ENCODE peak calls at places on chromosomes 11 and 22, in eight cellular contexts. Y is body of pancreas; O is sigmoid colon; S is upper lobe of right lung; Z is WERI-Rb-1; X is endodermal cell; D is CD8-positive, alpha-beta T cell; G is tibial nerve. A is an unnamed sample.

GRCh38 chr11:47270331-47271271 is 668 bp downstream of the MADD start:
- DNase-seq in Z (peak; percentile 43), O (peak; percentile 74), X (peak; percentile 68), D (peak; percentile 33), G (no peak), S (peak; percentile 67), Y (peak; percentile 36), A (no peak)

GRCh38 chr22:44341431-44342346 is 28.9 kb upstream of the SHISAL1 start:
- DNase-seq in D (no peak), X (peak; percentile 68), Z (peak; percentile 75), G (peak; percentile 36), S (no peak), Y (no peak), O (peak; percentile 86), A (no peak)

GRCh38 chr11:39732002-39732401 is 1727.5 kb downstream of the LRRC4C start:
- DNase-seq in G (no peak), Y (no peak), Z (no peak), O (no peak), D (no peak), S (no peak), X (no peak), A (no peak)

GRCh38 chr22:30717331-30717921 is 22.8 kb downstream of the OSBP2 start:
- DNase-seq in Y (no peak), S (no peak), X (no peak), Z (no peak), O (no peak), G (no peak), D (no peak), A (no peak)

GRCh38 chr11:84522331-84522730 is 1104.8 kb downstream of the DLG2 start:
- DNase-seq in X (no peak), Y (no peak), O (no peak), Z (no peak), G (no peak), D (no peak), S (no peak), A (no peak)

GRCh38 chr11:19164230-19164855 is 37.4 kb downstream of the CSRP3 start:
- DNase-seq in D (no peak), Z (no peak), X (no peak), Y (no peak), G (no peak), O (no peak), S (no peak), A (no peak)

GRCh38 chr11:20443596-20443995 is 56.1 kb downstream of the PRMT3 start:
- DNase-seq in X (no peak), D (no peak), S (no peak), G (no peak), O (no peak), Y (no peak), Z (no peak), A (no peak)

GRCh38 chr11:34198523-34198922 is 93.1 kb downstream of the NAT10 start:
- DNase-seq in S (no peak), O (no peak), D (no peak), Z (no peak), G (no peak), X (no peak), Y (no peak), A (no peak)

GRCh38 chr11:18379201-18379600 is 15.2 kb upstream of the LDHA start:
- DNase-seq in S (no peak), Y (no peak), X (no peak), D (no peak), Z (peak; percentile 44), G (no peak), O (no peak), A (no peak)

GRCh38 chr11:47451436-47451835 is 2.5 kb upstream of the RAPSN start:
- DNase-seq in D (no peak), Y (no peak), X (no peak), Z (no peak), S (no peak), G (no peak), O (no peak), A (no peak)

GRCh38 chr11:95108159-95108611 is 18.5 kb downstream of the ENDOD1 start:
- DNase-seq in O (no peak), X (peak; percentile 56), Y (no peak), D (no peak), Z (no peak), G (peak; percentile 23), S (no peak), A (no peak)

GRCh38 chr11:44269369-44270351 is 40.3 kb downstream of the ALX4 start:
- DNase-seq in O (no peak), X (no peak), S (peak; percentile 38), Y (no peak), Z (no peak), G (no peak), D (no peak), A (no peak)

GRCh38 chr11:44854146-44854545 is 96.5 kb downstream of the TP53I11 start:
- DNase-seq in G (no peak), O (no peak), D (no peak), X (no peak), S (no peak), Y (no peak), Z (no peak), A (no peak)

GRCh38 chr11:38448284-38448683 is 1850.2 kb upstream of the RAG2 start:
- DNase-seq in O (no peak), S (no peak), X (no peak), Z (no peak), G (no peak), Y (peak; percentile 31), D (no peak), A (no peak)

GRCh38 chr11:95788921-95789505 is 569 bp downstream of the FAM76B start:
- DNase-seq in Z (peak; percentile 59), X (peak; percentile 82), S (no peak), Y (peak; percentile 17), G (peak; percentile 11), O (no peak), D (peak; percentile 37), A (peak; percentile 2)

GRCh38 chr11:74627381-74627780 is 35.0 kb downstream of the POLD3 start:
- DNase-seq in S (no peak), Z (no peak), D (no peak), O (no peak), X (no peak), Y (no peak), G (no peak), A (no peak)

GRCh38 chr11:67254768-67255167 is 11.5 kb upstream of the GRK2 start:
- DNase-seq in S (no peak), Y (no peak), X (no peak), O (peak; percentile 38), Z (no peak), G (no peak), D (no peak), A (no peak)

GRCh38 chr11:67253872-67254624 is 12.2 kb upstream of the GRK2 start:
- DNase-seq in Y (no peak), X (peak; percentile 33), S (no peak), G (no peak), O (peak; percentile 42), D (no peak), Z (no peak), A (no peak)

GRCh38 chr11:67255864-67256263 is 10.4 kb upstream of the GRK2 start:
- DNase-seq in Z (no peak), O (peak; percentile 33), S (no peak), G (no peak), X (no peak), D (no peak), Y (no peak), A (no peak)

GRCh38 chr11:67255353-67255752 is 10.9 kb upstream of the GRK2 start:
- DNase-seq in Z (no peak), G (no peak), D (no peak), O (no peak), Y (no peak), X (no peak), S (no peak), A (no peak)

GRCh38 chr11:67256477-67256876 is 9.8 kb upstream of the GRK2 start:
- DNase-seq in Y (no peak), G (no peak), S (no peak), X (no peak), Z (no peak), O (peak; percentile 46), D (no peak), A (no peak)
- H3K36me3 ChIP-seq in Y (peaks cover 20% of the 10 kb centered on the region), G (peaks cover 44% of the 10 kb centered on the region), S (peaks cover 58% of the 10 kb centered on the region), X (peaks cover 58% of the 10 kb centered on the region), Z (peaks cover 55% of the 10 kb centered on the region), O (peaks cover 39% of the 10 kb centered on the region), D (peaks cover 56% of the 10 kb centered on the region), A (peaks cover 43% of the 10 kb centered on the region)

GRCh38 chr11:45856044-45856468 is 8.8 kb downstream of the CRY2 start:
- DNase-seq in S (no peak), D (no peak), Y (no peak), O (peak; percentile 79), Z (no peak), G (peak; percentile 18), X (no peak), A (no peak)
- H3K27ac ChIP-seq in S (peak overlapping the region; percentile 82), D (no peak overlapping the region), Y (peak overlapping the region; percentile 77), O (peak overlapping the region; percentile 86), Z (no peak overlapping the region), G (peak overlapping the region; percentile 2), X (no peak overlapping the region), A (peak overlapping the region; percentile 79)

DNA sequence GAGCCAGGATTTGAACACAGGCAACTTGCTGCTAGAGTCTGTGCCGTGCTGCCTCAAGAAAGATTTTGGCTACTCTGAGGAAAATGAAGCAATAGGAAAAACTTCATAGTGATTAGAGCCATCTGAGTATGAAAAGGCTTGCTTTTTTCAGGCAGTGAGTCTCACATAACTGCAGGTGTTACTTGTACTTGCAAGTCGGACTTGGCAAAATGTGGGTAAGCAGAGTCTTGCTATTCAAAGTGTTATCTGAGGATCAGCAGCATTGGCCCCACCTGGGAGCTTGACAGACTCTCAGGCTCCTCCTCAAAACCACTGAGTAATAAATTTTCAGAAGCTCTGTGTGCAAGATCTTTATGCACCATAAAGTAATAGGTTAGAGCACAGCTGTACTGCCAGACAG is 18.1 kb downstream of the RNF141 start:
- DNase-seq in Y (no peak), X (no peak), S (no peak), Z (no peak), O (no peak), D (no peak), G (no peak), A (no peak)
- H3K36me3 ChIP-seq in Y (no peaks in the 10 kb centered on the region), X (peaks cover 55% of the 10 kb centered on the region), S (peaks cover 86% of the 10 kb centered on the region), Z (peaks cover 13% of the 10 kb centered on the region), O (peaks cover 7% of the 10 kb centered on the region), D (peaks cover 21% of the 10 kb centered on the region), G (no peaks in the 10 kb centered on the region), A (peaks cover 11% of the 10 kb centered on the region)

GRCh38 chr22:36238348-36239149 is 778 bp downstream of the APOL2 start:
- DNase-seq in Y (peak; percentile 35), Z (no peak), X (no peak), G (peak; percentile 57), D (no peak), S (no peak), O (no peak), A (no peak)

GRCh38 chr22:36236338-36237319 is 2.7 kb downstream of the APOL2 start:
- DNase-seq in X (no peak), Z (no peak), O (no peak), G (no peak), D (no peak), Y (no peak), S (no peak), A (no peak)

GRCh38 chr22:36237462-36238347 is 1.6 kb downstream of the APOL2 start:
- DNase-seq in Z (no peak), Y (no peak), O (no peak), S (no peak), X (no peak), G (no peak), D (no peak), A (no peak)

GRCh38 chr22:36239401-36240171 is at the start of gene APOL2:
- DNase-seq in X (peak; percentile 97), O (peak; percentile 97), D (peak; percentile 83), G (peak; percentile 89), S (peak; percentile 94), Y (peak; percentile 92), Z (peak; percentile 87), A (peak; percentile 79)

DNA sequence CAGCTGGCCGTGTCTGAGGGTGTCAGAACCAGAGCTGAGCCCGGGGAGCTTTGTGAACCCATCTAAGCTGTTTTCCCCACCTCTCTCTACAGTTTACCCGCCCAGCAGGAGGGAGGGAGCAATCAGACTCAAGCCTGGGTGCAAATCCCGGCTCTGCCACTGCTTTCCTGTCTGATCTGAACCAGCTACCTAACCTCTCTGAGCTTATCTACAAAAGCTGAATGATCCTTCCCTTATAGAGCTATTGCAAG is 252 bp downstream of the APOL2 start:
- DNase-seq in O (no peak), Y (no peak), G (no peak), X (peak; percentile 59), D (no peak), S (no peak), Z (no peak), A (no peak)
- H3K27ac ChIP-seq in O (peak overlapping the region; percentile 90), Y (peak overlapping the region; percentile 90), G (peak overlapping the region; percentile 77), X (no peak overlapping the region), D (peak overlapping the region; percentile 69), S (peak overlapping the region; percentile 90), Z (no peak overlapping the region), A (peak overlapping the region; percentile 88)

A was measured in thoracic aorta.